ENCODE peak calls at places on chromosomes 6 and 20, in eight cellular contexts. E is K562, J is SK-N-SH, F is HCT116, N is endothelial cell of umbilical vein, V is HepG2, X is H1, K is GM12878. Z is an unnamed sample.

GRCh38 chr6:142088858-142089216 is 43.9 kb upstream of the GJE1 start:
- DNase-seq in J (peak), V (no peak), E (peak), K (no peak), X (no peak), N (peak), F (no peak), Z (no peak)

GRCh38 chr6:20542927-20543602 is 8.8 kb downstream of the CDKAL1 start:
- DNase-seq in X (no peak), E (no peak), J (no peak), N (peak), F (no peak), K (peak), V (peak), Z (no peak)

GRCh38 chr20:47305667-47306066 is 50.8 kb downstream of the ZMYND8 start:
- DNase-seq in V (no peak), F (no peak), K (no peak), E (no peak), N (no peak), J (no peak), X (no peak), Z (no peak)

GRCh38 chr20:50980071-50980681 is 21.6 kb downstream of the MOCS3 start:
- DNase-seq in K (no peak), J (no peak), E (no peak), X (no peak), N (peak), F (no peak), V (peak), Z (no peak)

GRCh38 chr6:41914869-41915268 is 6.1 kb downstream of the MED20 start:
- DNase-seq in E (no peak), N (no peak), X (no peak), V (no peak), J (no peak), K (no peak), F (no peak), Z (no peak)

GRCh38 chr6:147222160-147222838 is 18.1 kb downstream of the STXBP5 start:
- DNase-seq in N (peak), E (peak), J (no peak), V (peak), F (no peak), X (no peak), K (no peak), Z (no peak)

GRCh38 chr6:170038717-170039116 is 252.2 kb downstream of the DLL1 start:
- DNase-seq in F (no peak), K (no peak), J (no peak), E (no peak), X (no peak), V (no peak), N (no peak), Z (no peak)

GRCh38 chr20:46757135-46757534 is 47.7 kb downstream of the SLC2A10 start:
- DNase-seq in K (no peak), J (no peak), F (no peak), E (no peak), X (no peak), V (no peak), N (no peak), Z (no peak)

GRCh38 chr20:25274891-25275812 is 27.3 kb downstream of the PYGB start:
- DNase-seq in N (no peak), X (no peak), E (no peak), F (no peak), K (no peak), J (no peak), V (no peak), Z (no peak)

GRCh38 chr20:21433329-21433890 is 36.1 kb upstream of the NKX2-4 start:
- DNase-seq in N (peak), F (no peak), V (no peak), K (no peak), X (no peak), J (no peak), E (peak), Z (no peak)

GRCh38 chr6:6007311-6008113 is 787 bp upstream of the NRN1 start:
- DNase-seq in X (no peak), V (no peak), N (peak), F (no peak), E (no peak), J (peak), K (no peak), Z (peak)

GRCh38 chr6:106747139-106747538 is 117.8 kb downstream of the QRSL1 start:
- DNase-seq in X (no peak), N (no peak), J (no peak), K (no peak), E (no peak), V (no peak), F (no peak), Z (no peak)

GRCh38 chr6:106749611-106750010 is 120.2 kb downstream of the QRSL1 start:
- DNase-seq in J (no peak), X (no peak), N (no peak), E (no peak), K (no peak), V (no peak), F (no peak), Z (no peak)

GRCh38 chr6:106746660-106747059 is 117.3 kb downstream of the QRSL1 start:
- DNase-seq in X (no peak), N (no peak), K (no peak), E (no peak), V (peak), J (no peak), F (no peak), Z (no peak)

GRCh38 chr6:106750146-106750900 is 120.9 kb downstream of the QRSL1 start:
- DNase-seq in K (no peak), N (no peak), E (no peak), J (no peak), F (no peak), V (no peak), X (no peak), Z (no peak)

GRCh38 chr6:106748547-106749207 is 119.3 kb downstream of the QRSL1 start:
- DNase-seq in N (no peak), X (peak), F (no peak), E (no peak), K (no peak), V (no peak), J (no peak), Z (no peak)
- H3K27ac ChIP-seq in N (no peak), X (no peak), F (no peak), E (no peak), K (no peak), V (no peak), J (no peak), Z (no peak)

DNA sequence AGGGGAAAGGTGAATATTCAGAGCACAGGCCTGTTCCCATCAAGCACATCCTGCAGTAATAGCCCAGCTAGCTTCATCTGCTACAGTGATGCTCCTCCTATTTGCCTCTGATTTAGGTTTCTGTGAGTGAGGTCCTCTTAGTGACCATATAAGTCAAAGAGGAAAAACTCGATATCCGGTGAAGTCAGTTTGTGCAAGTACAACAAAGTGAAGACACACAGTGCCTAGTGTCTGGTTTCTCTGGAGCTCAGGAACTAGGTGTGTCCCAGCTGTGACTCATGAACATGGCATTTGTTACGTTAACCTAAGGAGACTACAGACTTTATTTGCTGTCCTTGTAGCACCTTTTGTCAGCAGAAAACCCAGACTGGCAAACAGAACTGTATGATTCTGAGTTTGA is 33.9 kb downstream of the EDN1 start:
- DNase-seq in E (no peak), K (no peak), X (no peak), N (peak), F (peak), V (peak), J (no peak), Z (no peak)
- H3K9ac ChIP-seq in E (no peak), K (no peak), X (no peak), N (peak), F (peak), V (no peak), J (no peak), Z (no peak)

GRCh38 chr20:32354592-32355416 is 3.3 kb upstream of the ASXL1 start:
- DNase-seq in N (no peak), X (no peak), V (peak), K (peak), J (no peak), F (no peak), E (peak), Z (no peak)

GRCh38 chr20:32353848-32354496 is 4.2 kb upstream of the ASXL1 start:
- DNase-seq in E (no peak), V (no peak), X (no peak), J (no peak), F (no peak), K (no peak), N (no peak), Z (no peak)

GRCh38 chr20:32356935-32357868 is 929 bp upstream of the ASXL1 start:
- DNase-seq in X (no peak), N (peak), E (peak), F (peak), K (peak), J (peak), V (peak), Z (no peak)

GRCh38 chr20:32357869-32358631 is at the start of gene ASXL1:
- DNase-seq in V (peak), X (peak), F (peak), K (peak), E (peak), J (peak), N (peak), Z (peak)

DNA sequence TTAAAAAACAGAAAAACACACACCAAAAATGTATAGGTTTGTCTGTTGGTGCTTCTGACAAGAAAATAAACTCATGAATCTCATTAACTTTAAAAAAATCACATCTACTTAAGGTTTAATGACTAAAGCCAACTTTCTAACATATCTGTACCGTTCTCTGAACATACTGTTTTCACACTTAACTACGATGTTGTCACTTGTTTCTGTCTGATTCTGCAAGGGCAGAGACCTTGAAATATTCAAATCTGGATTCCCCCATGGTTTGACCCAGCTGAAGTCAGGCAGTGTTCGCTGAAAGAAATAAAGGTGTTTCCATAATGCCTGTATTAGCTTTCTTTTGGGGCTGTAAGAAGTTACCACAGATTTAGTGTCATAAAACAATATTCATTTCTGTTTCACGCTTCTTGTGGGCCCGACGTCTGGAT is 2.7 kb upstream of the ASXL1 start:
- DNase-seq in N (no peak), K (peak), X (no peak), V (peak), J (no peak), E (no peak), F (no peak), Z (no peak)
- TF ChIP-seq POLR2AphosphoS5 in N (no peak), K (no peak), X (no peak), V (no peak), J (no peak), E (no peak), F (no peak), Z (no peak)

GRCh38 chr6:83308833-83309232 is 115.7 kb downstream of the RWDD2A start:
- DNase-seq in N (no peak), F (no peak), K (no peak), E (no peak), V (no peak), J (no peak), X (no peak), Z (no peak)
- H3K27ac ChIP-seq in N (no peak), F (no peak), K (no peak), E (no peak), V (no peak), J (no peak), X (no peak), Z (no peak)

DNA sequence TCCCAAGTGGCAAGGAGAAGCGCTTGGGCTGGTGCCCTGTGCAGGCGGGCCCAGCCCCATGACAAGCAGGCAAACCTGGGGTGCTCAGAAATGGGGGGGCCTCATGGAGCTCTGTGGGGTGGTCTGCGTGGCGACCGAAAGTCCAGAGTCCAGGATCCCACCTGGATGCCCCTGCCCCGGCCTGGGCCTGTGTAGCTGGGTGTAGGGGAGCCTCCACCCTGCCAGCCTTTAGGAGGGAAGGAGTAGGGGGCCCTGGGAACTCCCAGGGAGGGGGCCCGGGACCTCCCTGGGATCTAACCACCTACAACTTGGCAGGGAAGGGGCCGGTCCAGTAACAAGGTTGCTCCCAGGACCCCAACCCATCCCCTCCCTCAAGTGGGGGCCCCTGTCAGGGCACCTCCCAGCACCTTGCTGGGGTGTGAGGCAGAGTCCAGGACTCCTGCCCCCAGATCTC is 4.5 kb upstream of the LAMA5 start:
- DNase-seq in V (no peak), X (no peak), E (no peak), N (no peak), K (no peak), J (no peak), F (no peak), Z (no peak)
- H3K9ac ChIP-seq in V (peak), X (no peak), E (no peak), N (no peak), K (no peak), J (no peak), F (no peak), Z (no peak)

DNA sequence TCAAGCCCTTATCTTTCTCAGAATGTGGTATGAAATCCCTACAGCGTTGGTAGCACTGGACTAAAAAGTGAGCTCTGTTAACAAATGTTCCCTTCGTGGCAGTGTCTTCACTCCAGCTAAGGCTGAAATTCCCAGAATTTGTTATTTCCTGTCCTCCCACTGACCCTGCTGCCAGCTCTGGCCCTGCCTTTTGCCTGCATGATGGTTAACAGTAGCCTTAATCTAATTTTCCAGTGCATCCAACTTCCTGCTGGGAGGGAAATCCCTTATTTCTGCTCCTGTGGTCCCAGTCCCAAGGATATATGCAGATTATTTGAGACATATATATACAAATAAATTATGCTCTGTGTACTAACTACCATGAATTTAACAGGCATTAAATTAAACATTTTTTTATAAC is 157.2 kb upstream of the CARMIL1 start:
- DNase-seq in F (no peak), E (no peak), X (no peak), K (no peak), N (peak), V (no peak), J (peak), Z (no peak)
- TF ChIP-seq POLR2AphosphoS5 in F (no peak), E (no peak), X (no peak), K (no peak), N (no peak), V (no peak), J (no peak), Z (no peak)

DNA sequence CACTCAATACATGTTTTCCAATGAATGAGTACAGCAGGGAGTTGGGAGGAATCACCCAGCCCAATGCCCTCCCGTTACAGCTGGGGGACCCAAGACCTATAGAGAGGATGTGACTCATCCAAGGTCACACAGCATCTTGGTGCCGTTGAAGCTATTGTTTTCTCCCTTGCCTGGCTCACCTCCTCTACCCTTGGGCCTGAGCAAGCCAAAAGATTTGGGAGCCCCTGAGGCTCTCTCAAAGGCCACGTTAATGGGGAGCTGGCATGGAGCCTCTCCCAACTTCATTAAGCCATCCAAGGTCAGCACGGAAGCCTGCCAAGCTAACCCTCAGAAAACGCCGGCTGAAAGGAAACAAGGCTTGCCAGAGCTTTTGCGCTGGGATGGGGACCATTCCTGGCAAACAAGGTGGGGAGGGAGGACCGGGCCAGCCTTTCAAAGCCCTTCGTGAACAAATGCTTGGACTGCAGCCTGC is 30.4 kb downstream of the KCNB1 start:
- DNase-seq in E (no peak), F (no peak), V (no peak), K (no peak), X (no peak), J (no peak), N (peak), Z (no peak)
- H3K27ac ChIP-seq in E (no peak), F (no peak), V (no peak), K (no peak), X (no peak), J (no peak), N (no peak), Z (no peak)

DNA sequence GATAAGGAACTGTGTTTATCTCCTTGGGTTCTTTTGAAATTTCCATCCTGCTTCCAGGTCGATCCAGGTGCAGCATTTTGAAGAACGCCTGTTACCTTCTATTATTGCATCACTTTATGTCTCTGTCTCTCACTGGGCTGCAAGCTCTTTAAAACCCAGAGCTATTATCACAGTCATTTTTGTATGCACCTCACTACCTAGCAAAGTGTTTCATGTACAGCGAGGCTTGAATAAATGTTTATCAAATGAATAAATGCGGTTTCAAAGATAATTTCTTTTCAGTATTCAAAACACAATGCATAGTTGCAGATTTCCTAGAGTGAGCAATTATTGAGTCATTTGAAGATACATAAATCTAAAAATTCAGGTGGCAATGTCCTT is 34.2 kb downstream of the GFOD1 start:
- DNase-seq in N (no peak), F (no peak), V (no peak), E (no peak), K (no peak), X (no peak), J (no peak), Z (no peak)
- H3K9ac ChIP-seq in N (no peak), F (no peak), V (no peak), E (no peak), K (no peak), X (no peak), J (no peak), Z (no peak)